ENCODE peak calls at places on chromosomes 16 and 17, in nine cellular contexts. Y, W, Q, S, V, U, C, E and F are unnamed samples.

GRCh38 chr17:51362818-51363598 is 102.7 kb downstream of the UTP18 start:
- DNase-seq in Y (no peak), E (no peak), Q (no peak), U (peak; percentile 8), W (no peak), V (no peak), C (peak; percentile 2), S (no peak), F (no peak)

GRCh38 chr16:50816901-50817555 is 75.1 kb downstream of the CYLD start:
- DNase-seq in V (no peak), Q (no peak), Y (no peak), U (no peak), E (no peak), C (no peak), W (no peak), S (no peak), F (no peak)

GRCh38 chr16:19505600-19506303 is 16.1 kb downstream of the GDE1 start:
- DNase-seq in U (peak; percentile 74), Q (peak; percentile 35), W (no peak), C (no peak), S (no peak), V (peak; percentile 80), E (no peak), Y (no peak), F (no peak)

GRCh38 chr17:37702605-37703004 is 42.3 kb downstream of the HNF1B start:
- DNase-seq in S (no peak), Y (no peak), Q (peak; percentile 87), U (peak; percentile 71), E (no peak), V (peak; percentile 91), C (peak; percentile 82), W (no peak), F (peak; percentile 56)

GRCh38 chr16:82605863-82606620 is 20.7 kb upstream of the CDH13 start:
- DNase-seq in C (no peak), Y (peak; percentile 67), U (no peak), S (no peak), W (no peak), Q (no peak), V (no peak), E (no peak), F (no peak)

GRCh38 chr16:55571-56136 is 2.0 kb downstream of the SNRNP25 start:
- DNase-seq in Q (no peak), Y (no peak), W (no peak), U (no peak), S (no peak), E (peak; percentile 49), C (no peak), V (no peak), F (no peak)

GRCh38 chr17:7214300-7215135 is 5.1 kb downstream of the DLG4 start:
- DNase-seq in V (peak; percentile 95), Q (peak; percentile 95), Y (peak; percentile 97), U (peak; percentile 95), E (peak; percentile 100), S (no peak), C (peak; percentile 96), W (peak; percentile 100), F (peak; percentile 94)

GRCh38 chr16:13372421-13372820 is 471.0 kb downstream of the SHISA9 start:
- DNase-seq in E (no peak), S (no peak), C (no peak), W (no peak), V (no peak), Q (no peak), Y (no peak), U (no peak), F (no peak)

GRCh38 chr17:14373587-14374259 is 72.8 kb downstream of the HS3ST3B1 start:
- DNase-seq in V (no peak), E (no peak), Y (no peak), W (no peak), Q (peak; percentile 37), S (no peak), C (peak; percentile 52), U (peak; percentile 51), F (no peak)

GRCh38 chr17:50346313-50347086 is 574 bp downstream of the XYLT2 start:
- DNase-seq in S (no peak), U (peak; percentile 47), E (no peak), Y (peak; percentile 82), W (peak; percentile 45), C (peak; percentile 33), V (no peak), Q (peak; percentile 16), F (no peak)

DNA sequence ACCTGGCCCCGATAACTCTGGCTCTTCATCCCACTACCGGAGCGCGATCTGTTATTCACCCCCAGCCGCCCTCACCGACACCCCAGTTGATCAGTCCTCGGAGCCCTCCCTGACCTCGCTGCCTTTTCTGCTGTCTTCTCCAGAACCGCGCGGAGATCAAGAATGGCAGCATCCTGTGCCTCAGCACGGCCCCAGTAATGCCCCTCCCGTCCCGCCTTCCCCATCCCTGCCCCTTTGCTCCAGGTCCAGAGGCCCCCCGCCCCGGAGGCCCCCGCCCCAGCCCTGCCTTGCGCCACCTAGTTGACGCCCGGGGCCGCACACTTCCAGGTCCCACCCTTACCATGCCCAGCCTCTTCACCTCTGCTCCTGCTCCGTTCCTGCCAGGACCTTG is 872 bp downstream of the ELMO3 start:
- DNase-seq in W (no peak), U (no peak), E (no peak), Q (no peak), Y (peak; percentile 73), S (no peak), V (no peak), C (no peak), F (no peak)
- TF ChIP-seq CTCF in W (peak; percentile 9), U (no peak), E (no peak), Q (no peak), Y (peak; percentile 52), S (no peak), V (no peak), C (peak; percentile 26), F (peak; percentile 24)

GRCh38 chr17:28853295-28853694 is 1.5 kb upstream of the ERAL1 start:
- DNase-seq in U (no peak), S (no peak), Y (no peak), V (no peak), W (no peak), Q (no peak), E (no peak), C (no peak), F (no peak)

GRCh38 chr17:28854457-28855382 is at the start of gene ERAL1:
- DNase-seq in S (peak; percentile 36), V (peak; percentile 88), E (peak; percentile 96), Y (peak; percentile 88), Q (peak; percentile 82), U (peak; percentile 93), W (peak; percentile 72), C (peak; percentile 91), F (peak; percentile 87)

GRCh38 chr17:28843810-28844137 is 1.2 kb upstream of the FAM222B start:
- DNase-seq in S (no peak), W (no peak), U (no peak), Q (no peak), E (no peak), V (no peak), C (no peak), Y (no peak), F (no peak)

GRCh38 chr17:28846231-28846630 is 3.6 kb upstream of the FAM222B start:
- DNase-seq in U (peak; percentile 61), Q (no peak), W (no peak), Y (no peak), E (peak; percentile 18), C (peak; percentile 55), V (no peak), S (no peak), F (no peak)

DNA sequence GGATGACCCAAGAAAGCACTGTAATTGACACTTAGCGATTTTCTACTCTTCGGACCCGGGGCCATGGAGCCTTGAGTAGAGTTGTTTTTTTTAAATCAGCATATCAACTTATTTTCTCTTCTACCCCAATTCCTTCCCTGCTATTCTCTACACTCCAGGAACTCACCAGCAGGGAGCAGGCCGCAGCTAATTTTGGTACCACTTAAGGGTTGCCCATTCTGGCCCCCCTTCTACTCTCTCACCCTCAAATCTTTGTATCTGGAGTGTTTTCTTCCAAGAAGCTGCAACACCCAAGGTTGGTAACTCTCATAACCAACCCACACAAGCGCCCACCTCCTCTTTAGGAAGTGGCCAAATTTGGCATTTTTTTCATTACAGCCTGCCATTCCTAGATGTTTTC is 5.5 kb upstream of the ERAL1 start:
- DNase-seq in Q (no peak), W (no peak), V (no peak), S (no peak), Y (no peak), E (peak; percentile 8), C (peak; percentile 18), U (peak; percentile 24), F (peak; percentile 17)
- TF ChIP-seq CTCF in Q (no peak), W (no peak), V (peak; percentile 11), S (peak; percentile 7), Y (no peak), E (no peak), C (peak; percentile 6), U (no peak), F (no peak)

GRCh38 chr17:64781394-64781793 is 119.3 kb upstream of the SMURF2 start:
- DNase-seq in S (no peak), U (peak; percentile 37), Y (no peak), E (peak; percentile 95), C (peak; percentile 53), V (peak; percentile 34), Q (no peak), W (no peak), F (no peak)
- TF ChIP-seq CTCF in S (no peak), U (no peak), Y (no peak), E (no peak), C (no peak), V (no peak), Q (no peak), W (no peak), F (no peak)

DNA sequence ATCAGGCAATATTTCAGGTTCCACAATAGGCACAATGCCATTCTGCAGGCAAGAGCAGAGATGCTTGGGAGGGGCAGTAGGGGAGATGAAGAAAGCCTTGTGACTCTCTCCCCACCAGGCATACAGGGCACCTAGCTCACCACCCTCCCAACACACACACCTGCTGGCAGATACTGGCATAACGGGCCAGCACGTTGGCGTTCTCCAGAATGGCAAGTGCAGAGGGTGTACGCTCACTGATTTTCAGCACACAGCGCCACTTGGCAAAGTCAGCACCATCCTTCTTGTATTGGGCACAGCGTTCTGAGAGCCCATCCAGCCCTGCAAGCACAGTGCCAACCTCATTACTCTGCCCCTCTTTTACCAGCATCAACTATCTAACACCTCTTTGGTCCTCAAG is 2.2 kb downstream of the ALDOC start:
- DNase-seq in W (no peak), S (no peak), C (no peak), U (no peak), E (no peak), Q (no peak), V (no peak), Y (no peak), F (no peak)
- TF ChIP-seq CTCF in W (peak; percentile 19), S (peak; percentile 25), C (peak; percentile 25), U (no peak), E (no peak), Q (no peak), V (no peak), Y (peak; percentile 23), F (peak; percentile 57)

DNA sequence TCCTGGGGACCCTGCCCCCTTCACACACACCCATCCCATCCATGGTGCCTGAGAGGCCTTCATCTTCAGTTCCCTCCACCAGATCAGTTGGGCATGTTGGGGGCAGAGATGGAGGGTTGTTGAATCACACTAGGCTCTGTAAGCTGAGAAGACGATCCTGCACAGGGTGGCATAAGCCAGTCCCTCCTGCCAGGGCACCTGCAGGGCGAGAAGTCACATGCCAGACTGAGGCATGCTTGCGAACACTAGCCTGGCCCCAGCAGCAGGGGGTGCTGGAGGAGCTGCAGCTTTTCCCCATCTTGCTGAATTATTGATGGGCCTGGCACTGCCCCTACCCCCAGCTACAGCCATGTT is 6.1 kb upstream of the TBX2 start:
- DNase-seq in E (no peak), W (no peak), U (peak; percentile 74), C (peak; percentile 60), V (no peak), S (no peak), Q (no peak), Y (no peak), F (no peak)
- TF ChIP-seq CTCF in E (no peak), W (peak; percentile 39), U (no peak), C (peak; percentile 42), V (peak; percentile 41), S (peak; percentile 52), Q (peak; percentile 29), Y (peak; percentile 28), F (peak; percentile 64)